ENCODE peak calls at places on chromosomes 16 and 17, in five cellular contexts. S, A, G, I and Z are unnamed samples.

GRCh38 chr16:71352466-71352865 is 6.1 kb upstream of the CALB2 start:
- DNase-seq in A (no peak), S (no peak), G (no peak), I (no peak), Z (no peak)

GRCh38 chr16:11794991-11795886 is 1.8 kb downstream of the ZC3H7A start:
- DNase-seq in G (no peak), A (no peak), S (no peak), I (no peak), Z (no peak)

GRCh38 chr16:25009822-25010221 is 5.3 kb downstream of the ARHGAP17 start:
- DNase-seq in S (peak; percentile 38), G (no peak), A (no peak), I (no peak), Z (peak; percentile 65)

GRCh38 chr17:69609495-69610315 is 195.2 kb downstream of the MAP2K6 start:
- DNase-seq in G (no peak), S (peak; percentile 60), I (peak; percentile 2), A (peak; percentile 22), Z (no peak)

GRCh38 chr16:55664786-55665407 is 9.1 kb downstream of the SLC6A2 start:
- DNase-seq in I (no peak), A (no peak), S (no peak), G (no peak), Z (no peak)

GRCh38 chr17:60425626-60426025 is 3.3 kb downstream of the CHCT1 start:
- DNase-seq in G (no peak), I (no peak), A (no peak), S (no peak), Z (no peak)

GRCh38 chr17:41177727-41178271 is at the start of gene KRTAP4-2:
- DNase-seq in S (no peak), I (no peak), A (no peak), G (no peak), Z (no peak)

GRCh38 chr16:3912897-3913296 is 32.4 kb upstream of the CREBBP start:
- DNase-seq in G (no peak), A (no peak), I (no peak), S (no peak), Z (no peak)

GRCh38 chr17:82332669-82333278 is 792 bp downstream of the SECTM1 start:
- DNase-seq in G (no peak), I (no peak), S (peak; percentile 45), A (no peak), Z (peak; percentile 93)

GRCh38 chr17:1709971-1710806 is at the start of gene TLCD2:
- DNase-seq in S (peak; percentile 77), A (peak; percentile 52), I (no peak), G (peak; percentile 27), Z (no peak)

GRCh38 chr17:73841431-73842060 is 197.3 kb upstream of the SDK2 start:
- DNase-seq in I (no peak), G (no peak), S (no peak), A (no peak), Z (no peak)

GRCh38 chr16:52617591-52617990 is 70.6 kb upstream of the TOX3 start:
- DNase-seq in S (no peak), G (no peak), I (no peak), A (no peak), Z (no peak)

GRCh38 chr16:69501956-69502457 is 63.8 kb upstream of the NFAT5 start:
- DNase-seq in S (peak; percentile 48), G (no peak), A (no peak), I (no peak), Z (peak; percentile 31)

GRCh38 chr16:12188674-12189249 is 212.2 kb downstream of the SNX29 start:
- DNase-seq in G (no peak), I (no peak), S (no peak), A (no peak), Z (no peak)

GRCh38 chr16:10037771-10038170 is 144.5 kb downstream of the GRIN2A start:
- DNase-seq in S (peak; percentile 7), G (no peak), A (no peak), I (no peak), Z (no peak)

GRCh38 chr16:76539609-76540008 is 262.4 kb downstream of the CNTNAP4 start:
- DNase-seq in A (no peak), S (no peak), I (no peak), G (no peak), Z (no peak)

GRCh38 chr16:54538241-54538640 is 251.7 kb upstream of the IRX3 start:
- DNase-seq in S (no peak), G (no peak), A (no peak), I (no peak), Z (no peak)

GRCh38 chr17:39517224-39517623 is 55.9 kb downstream of the CDK12 start:
- DNase-seq in G (no peak), S (peak; percentile 49), A (no peak), I (no peak), Z (no peak)

GRCh38 chr17:61002316-61002736 is 324.7 kb downstream of the BCAS3 start:
- DNase-seq in S (peak; percentile 66), A (peak; percentile 27), I (no peak), G (no peak), Z (peak; percentile 33)